ENCODE peak calls at places on chromosomes 3 and 15, in nine cellular contexts. G, Y, D, V, I, A, H, J and Z are unnamed samples.

GRCh38 chr15:77456746-77457618 is 36.3 kb downstream of the HMG20A start:
- DNase-seq in A (no peak), V (no peak), Y (no peak), J (no peak), I (no peak), D (no peak), H (no peak), G (no peak), Z (no peak)

GRCh38 chr3:150220791-150221190 is 187.3 kb upstream of the TSC22D2 start:
- DNase-seq in V (no peak), H (no peak), A (no peak), J (no peak), I (no peak), Y (no peak), G (no peak), D (no peak), Z (no peak)

GRCh38 chr3:24254649-24255048 is 240.0 kb downstream of the THRB start:
- DNase-seq in D (no peak), G (peak), A (no peak), V (peak), I (no peak), Y (no peak), H (no peak), J (no peak), Z (no peak)

GRCh38 chr15:62606376-62607164 is 436.0 kb upstream of the TPM1 start:
- DNase-seq in A (no peak), H (peak), D (peak), Y (no peak), G (peak), J (no peak), I (no peak), V (peak), Z (no peak)

GRCh38 chr15:58308742-58309355 is 122.9 kb upstream of the LIPC start:
- DNase-seq in G (no peak), D (no peak), A (no peak), I (no peak), V (no peak), H (no peak), Y (no peak), J (no peak), Z (no peak)

GRCh38 chr3:134694445-134694844 is 43.6 kb upstream of the KY start:
- DNase-seq in J (no peak), A (no peak), D (no peak), H (no peak), Y (no peak), V (no peak), I (no peak), G (no peak), Z (no peak)

GRCh38 chr3:180184806-180185205 is 148.1 kb upstream of the PEX5L start:
- DNase-seq in H (no peak), V (no peak), G (peak), J (no peak), I (no peak), A (no peak), Y (no peak), D (no peak), Z (no peak)

GRCh38 chr3:108153451-108153981 is 62.7 kb upstream of the CD47 start:
- DNase-seq in A (no peak), G (peak), I (no peak), D (no peak), Y (no peak), J (no peak), V (peak), H (peak), Z (peak)

GRCh38 chr15:70954733-70955132 is 62.1 kb downstream of the LRRC49 start:
- DNase-seq in I (no peak), D (no peak), Y (no peak), H (no peak), G (no peak), A (no peak), V (no peak), J (no peak), Z (no peak)

GRCh38 chr3:81442758-81443456 is 318.5 kb downstream of the GBE1 start:
- DNase-seq in J (no peak), D (no peak), V (no peak), Y (no peak), G (no peak), I (no peak), A (no peak), H (no peak), Z (no peak)

GRCh38 chr3:127688022-127688415 is 15.3 kb downstream of the ABTB1 start:
- DNase-seq in J (no peak), G (no peak), Y (no peak), I (no peak), D (no peak), V (no peak), H (no peak), A (no peak), Z (peak)

GRCh38 chr3:62874398-62875102 is 666 bp downstream of the CADPS start:
- DNase-seq in D (no peak), Y (no peak), I (no peak), V (no peak), A (no peak), H (no peak), G (no peak), J (no peak), Z (no peak)

GRCh38 chr3:195916991-195917390 is 8.6 kb upstream of the TNK2 start:
- DNase-seq in G (no peak), Y (peak), I (no peak), H (no peak), V (no peak), D (no peak), A (no peak), J (peak), Z (no peak)

GRCh38 chr3:72320096-72320910 is 527.9 kb downstream of the SHQ1 start:
- DNase-seq in J (no peak), A (no peak), G (no peak), V (no peak), I (no peak), H (no peak), Y (no peak), D (no peak), Z (no peak)

GRCh38 chr15:46461416-46461815 is 826.6 kb downstream of the SQOR start:
- DNase-seq in A (no peak), Y (no peak), V (no peak), J (no peak), I (no peak), H (no peak), D (no peak), G (no peak), Z (no peak)

DNA sequence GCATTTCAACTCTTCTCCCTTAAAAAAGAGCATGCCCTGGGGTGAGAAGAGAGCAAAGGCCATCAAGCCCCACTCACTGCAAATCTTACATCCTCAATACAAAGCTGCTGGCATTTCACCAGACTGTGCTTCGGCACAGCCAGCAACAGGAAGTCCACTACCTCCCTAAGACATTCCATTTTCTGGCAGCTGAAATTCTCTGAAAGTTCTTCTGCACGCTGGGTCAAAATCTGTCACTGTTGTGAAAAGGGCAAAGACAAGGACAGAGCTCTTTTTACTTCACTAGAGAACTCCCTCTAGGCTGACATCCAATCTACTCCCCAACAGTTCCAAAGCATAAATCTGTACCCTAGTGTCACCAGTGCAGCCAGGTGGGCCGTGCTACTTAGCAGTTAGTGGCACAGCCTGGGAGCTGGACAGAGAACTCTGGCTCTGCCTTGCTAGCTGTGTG is 6.3 kb downstream of the MTMR10 start:
- DNase-seq in I (peak), Y (no peak), G (peak), J (no peak), D (no peak), V (no peak), H (no peak), A (no peak), Z (no peak)
- H3K4me3 ChIP-seq in I (no peak), Y (peak), G (no peak), J (no peak), D (no peak), V (no peak), H (no peak), A (no peak), Z (no peak)

GRCh38 chr15:38438031-38438986 is 15.6 kb upstream of the FAM98B start:
- DNase-seq in D (no peak), J (no peak), I (no peak), Y (no peak), A (no peak), H (no peak), V (no peak), G (no peak), Z (peak)
- H3K4me3 ChIP-seq in D (no peak), J (no peak), I (no peak), Y (no peak), A (no peak), H (no peak), V (no peak), G (no peak), Z (no peak)

GRCh38 chr15:74793135-74794028 is 11.5 kb downstream of the CSK start:
- DNase-seq in A (no peak), H (no peak), J (no peak), I (no peak), Y (no peak), G (no peak), D (no peak), V (peak), Z (no peak)
- H3K4me3 ChIP-seq in A (no peak), H (no peak), J (no peak), I (no peak), Y (no peak), G (no peak), D (no peak), V (no peak), Z (no peak)

DNA sequence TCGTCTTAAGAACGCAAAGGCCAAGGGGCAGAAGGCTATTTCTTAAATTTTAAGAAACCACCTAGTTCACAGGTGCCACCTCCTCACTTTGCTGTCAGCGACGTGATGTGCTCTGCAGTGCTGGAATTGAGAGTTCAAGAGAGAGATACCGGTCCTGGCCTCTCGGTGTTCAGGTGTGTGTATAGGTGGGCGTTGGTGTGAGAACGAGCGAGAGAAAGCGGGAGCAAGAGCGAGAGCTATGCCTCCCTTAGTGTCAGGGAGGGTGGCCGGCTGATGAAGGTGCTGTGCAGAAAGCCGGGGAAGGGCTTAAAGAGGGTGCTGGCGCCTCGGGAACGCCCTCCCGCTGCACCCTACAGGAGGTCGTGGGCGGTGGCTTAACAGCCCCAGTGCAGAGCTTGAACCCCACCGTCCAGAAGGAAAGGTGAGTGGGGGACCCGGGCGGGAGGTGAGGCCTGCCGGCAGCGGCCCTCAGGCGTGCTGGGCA is 247.1 kb upstream of the TOPAZ1 start:
- DNase-seq in Y (no peak), H (no peak), I (no peak), A (no peak), J (no peak), V (no peak), G (no peak), D (no peak), Z (no peak)
- H3K4me3 ChIP-seq in Y (peak), H (peak), I (no peak), A (no peak), J (peak), V (peak), G (peak), D (peak), Z (no peak)

GRCh38 chr3:39178553-39178952 is 13.8 kb downstream of the XIRP1 start:
- DNase-seq in J (no peak), A (no peak), D (no peak), H (no peak), I (no peak), V (no peak), Y (peak), G (peak), Z (no peak)
- H3K4me3 ChIP-seq in J (peak), A (no peak), D (peak), H (peak), I (no peak), V (no peak), Y (peak), G (no peak), Z (no peak)

DNA sequence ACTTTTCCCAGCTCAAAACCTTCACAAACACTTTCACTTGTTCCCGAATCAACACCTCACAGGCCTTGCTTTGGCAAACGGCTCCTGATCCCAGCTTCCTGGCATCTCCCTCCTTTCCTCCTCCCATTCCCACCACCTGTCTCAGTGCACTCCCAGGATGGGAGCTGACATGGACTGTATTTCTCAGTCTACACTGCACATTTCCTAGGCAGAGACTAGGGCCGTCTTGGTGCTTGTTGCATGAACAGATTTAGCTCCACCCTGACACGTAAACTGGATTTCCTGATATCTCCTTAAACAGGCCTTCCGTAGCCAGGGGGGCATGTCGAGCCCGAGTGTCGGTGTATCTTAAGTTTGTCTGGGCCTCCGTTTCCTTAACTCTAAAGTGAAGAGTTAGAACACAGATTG is 790 bp upstream of the WHAMM start:
- DNase-seq in A (no peak), Y (no peak), G (no peak), I (no peak), D (no peak), J (no peak), H (no peak), V (no peak), Z (no peak)
- H3K4me3 ChIP-seq in A (no peak), Y (peak), G (no peak), I (no peak), D (no peak), J (no peak), H (no peak), V (no peak), Z (peak)